ENCODE peak calls at places on chromosome 22, in eight cellular contexts. One of them, this sample, is unnamed. For H3K4me1, the result is how much of the 10 kb centered on the place peaks cover.

GRCh38 chr22:33302049-33302545 is 243.9 kb upstream of the SYN3 start:
- DNase-seq in HCT116: peak
- DNase-seq in GM12878: peak
- DNase-seq in MM.1S: peak
- DNase-seq in endothelial cell of umbilical vein: peak
- DNase-seq in hepatocyte: peak
- DNase-seq in HepG2: peak
- DNase-seq in GM23248: peak
- DNase-seq in this sample: peak

GRCh38 chr22:30947163-30947820 is 21.3 kb downstream of the MORC2 start:
- DNase-seq in HCT116: no peak
- DNase-seq in GM12878: no peak
- DNase-seq in MM.1S: no peak
- DNase-seq in endothelial cell of umbilical vein: peak
- DNase-seq in hepatocyte: peak
- DNase-seq in HepG2: no peak
- DNase-seq in GM23248: peak
- DNase-seq in this sample: no peak

GRCh38 chr22:39026509-39027150 is 5.7 kb downstream of the APOBEC3D start:
- DNase-seq in HCT116: no peak
- DNase-seq in GM12878: no peak
- DNase-seq in MM.1S: no peak
- DNase-seq in endothelial cell of umbilical vein: no peak
- DNase-seq in hepatocyte: no peak
- DNase-seq in HepG2: no peak
- DNase-seq in GM23248: no peak
- DNase-seq in this sample: no peak

GRCh38 chr22:37906364-37907008 is 389 bp downstream of the MICALL1 start:
- DNase-seq in HCT116: no peak
- DNase-seq in GM12878: no peak
- DNase-seq in MM.1S: peak
- DNase-seq in endothelial cell of umbilical vein: no peak
- DNase-seq in hepatocyte: no peak
- DNase-seq in HepG2: no peak
- DNase-seq in GM23248: peak
- DNase-seq in this sample: peak

GRCh38 chr22:36687516-36687915 is 16.0 kb downstream of the CACNG2 start:
- DNase-seq in HCT116: no peak
- DNase-seq in GM12878: no peak
- DNase-seq in MM.1S: no peak
- DNase-seq in endothelial cell of umbilical vein: no peak
- DNase-seq in hepatocyte: no peak
- DNase-seq in HepG2: no peak
- DNase-seq in GM23248: no peak
- DNase-seq in this sample: no peak

GRCh38 chr22:46057206-46057605 is 80.2 kb upstream of the WNT7B start:
- DNase-seq in HCT116: no peak
- DNase-seq in GM12878: no peak
- DNase-seq in MM.1S: peak
- DNase-seq in endothelial cell of umbilical vein: no peak
- DNase-seq in hepatocyte: no peak
- DNase-seq in HepG2: no peak
- DNase-seq in GM23248: peak
- DNase-seq in this sample: peak

GRCh38 chr22:41343300-41343699 is 38.4 kb upstream of the TEF start:
- DNase-seq in HCT116: no peak
- DNase-seq in GM12878: no peak
- DNase-seq in MM.1S: no peak
- DNase-seq in endothelial cell of umbilical vein: no peak
- DNase-seq in hepatocyte: no peak
- DNase-seq in HepG2: no peak
- DNase-seq in GM23248: no peak
- DNase-seq in this sample: no peak

GRCh38 chr22:37498289-37498909 is 12.2 kb upstream of the MFNG start:
- DNase-seq in HCT116: no peak
- DNase-seq in GM12878: peak
- DNase-seq in MM.1S: peak
- DNase-seq in endothelial cell of umbilical vein: peak
- DNase-seq in hepatocyte: peak
- DNase-seq in HepG2: peak
- DNase-seq in GM23248: no peak
- DNase-seq in this sample: no peak

GRCh38 chr22:21735198-21736083 is at the start of gene YPEL1:
- DNase-seq in HCT116: peak
- DNase-seq in GM12878: peak
- DNase-seq in MM.1S: peak
- DNase-seq in endothelial cell of umbilical vein: peak
- DNase-seq in hepatocyte: peak
- DNase-seq in HepG2: peak
- DNase-seq in GM23248: peak
- DNase-seq in this sample: peak

GRCh38 chr22:38490915-38491314 is 15.2 kb downstream of the DDX17 start:
- DNase-seq in HCT116: no peak
- DNase-seq in GM12878: no peak
- DNase-seq in MM.1S: no peak
- DNase-seq in endothelial cell of umbilical vein: peak
- DNase-seq in hepatocyte: peak
- DNase-seq in HepG2: peak
- DNase-seq in GM23248: peak
- DNase-seq in this sample: no peak

GRCh38 chr22:19890502-19891349 is 36.1 kb upstream of the GNB1L start:
- DNase-seq in HCT116: no peak
- DNase-seq in GM12878: no peak
- DNase-seq in MM.1S: no peak
- DNase-seq in endothelial cell of umbilical vein: peak
- DNase-seq in hepatocyte: no peak
- DNase-seq in HepG2: no peak
- DNase-seq in GM23248: no peak
- DNase-seq in this sample: no peak
- H2AFZ ChIP-seq in HCT116: no peak
- H2AFZ ChIP-seq in GM12878: peak
- H2AFZ ChIP-seq in MM.1S: peak
- H2AFZ ChIP-seq in endothelial cell of umbilical vein: no peak
- H2AFZ ChIP-seq in hepatocyte: no peak
- H2AFZ ChIP-seq in HepG2: no peak
- H2AFZ ChIP-seq in GM23248: no peak
- H2AFZ ChIP-seq in this sample: no peak

GRCh38 chr22:24429411-24430365 is 2.3 kb downstream of the ADORA2A start:
- DNase-seq in HCT116: no peak
- DNase-seq in GM12878: no peak
- DNase-seq in MM.1S: peak
- DNase-seq in endothelial cell of umbilical vein: peak
- DNase-seq in hepatocyte: no peak
- DNase-seq in HepG2: no peak
- DNase-seq in GM23248: peak
- DNase-seq in this sample: peak
- H3K4me3 ChIP-seq in HCT116: no peak
- H3K4me3 ChIP-seq in GM12878: peak
- H3K4me3 ChIP-seq in MM.1S: peak
- H3K4me3 ChIP-seq in endothelial cell of umbilical vein: no peak
- H3K4me3 ChIP-seq in hepatocyte: no peak
- H3K4me3 ChIP-seq in HepG2: no peak
- H3K4me3 ChIP-seq in GM23248: no peak
- H3K4me3 ChIP-seq in this sample: no peak

DNA sequence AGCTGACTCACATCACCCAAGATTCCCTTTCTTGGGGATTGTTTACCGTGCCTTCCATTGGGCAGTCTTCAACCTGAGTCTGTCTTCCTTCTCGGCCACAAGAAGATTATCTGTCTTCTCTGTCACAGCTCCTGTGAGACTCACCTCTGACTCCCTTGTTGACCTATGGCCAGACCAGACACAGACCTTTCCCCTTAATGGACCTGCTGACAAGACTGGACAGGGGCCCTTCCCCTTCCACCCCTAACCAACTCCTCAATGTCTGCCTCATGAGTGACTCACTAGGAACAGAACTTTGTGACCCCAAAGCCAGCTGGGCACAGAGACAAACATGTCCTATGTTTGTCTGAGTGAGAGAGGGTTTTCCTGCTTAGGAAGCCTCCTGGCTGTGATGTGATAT is 405.0 kb downstream of the BRD1 start:
- DNase-seq in HCT116: no peak
- DNase-seq in GM12878: no peak
- DNase-seq in MM.1S: no peak
- DNase-seq in endothelial cell of umbilical vein: no peak
- DNase-seq in hepatocyte: no peak
- DNase-seq in HepG2: no peak
- DNase-seq in GM23248: no peak
- DNase-seq in this sample: peak
- H3K4me1 ChIP-seq in HCT116: under half
- H3K4me1 ChIP-seq in GM12878: under half
- H3K4me1 ChIP-seq in MM.1S: under half
- H3K4me1 ChIP-seq in endothelial cell of umbilical vein: under half
- H3K4me1 ChIP-seq in hepatocyte: under half
- H3K4me1 ChIP-seq in HepG2: under half
- H3K4me1 ChIP-seq in GM23248: under half
- H3K4me1 ChIP-seq in this sample: under half

GRCh38 chr22:35205956-35206355 is 51.3 kb upstream of the HMGXB4 start:
- DNase-seq in HCT116: no peak
- DNase-seq in GM12878: no peak
- DNase-seq in MM.1S: no peak
- DNase-seq in endothelial cell of umbilical vein: no peak
- DNase-seq in hepatocyte: peak
- DNase-seq in HepG2: no peak
- DNase-seq in GM23248: peak
- DNase-seq in this sample: no peak
- H2AFZ ChIP-seq in HCT116: no peak
- H2AFZ ChIP-seq in GM12878: no peak
- H2AFZ ChIP-seq in MM.1S: no peak
- H2AFZ ChIP-seq in endothelial cell of umbilical vein: no peak
- H2AFZ ChIP-seq in hepatocyte: no peak
- H2AFZ ChIP-seq in HepG2: no peak
- H2AFZ ChIP-seq in GM23248: no peak
- H2AFZ ChIP-seq in this sample: no peak

GRCh38 chr22:42443240-42444059 is 11.2 kb upstream of the NFAM1 start:
- DNase-seq in HCT116: no peak
- DNase-seq in GM12878: no peak
- DNase-seq in MM.1S: no peak
- DNase-seq in endothelial cell of umbilical vein: no peak
- DNase-seq in hepatocyte: no peak
- DNase-seq in HepG2: no peak
- DNase-seq in GM23248: peak
- DNase-seq in this sample: no peak
- H3K4me3 ChIP-seq in HCT116: peak
- H3K4me3 ChIP-seq in GM12878: peak
- H3K4me3 ChIP-seq in MM.1S: peak
- H3K4me3 ChIP-seq in endothelial cell of umbilical vein: no peak
- H3K4me3 ChIP-seq in hepatocyte: no peak
- H3K4me3 ChIP-seq in HepG2: peak
- H3K4me3 ChIP-seq in GM23248: peak
- H3K4me3 ChIP-seq in this sample: peak

DNA sequence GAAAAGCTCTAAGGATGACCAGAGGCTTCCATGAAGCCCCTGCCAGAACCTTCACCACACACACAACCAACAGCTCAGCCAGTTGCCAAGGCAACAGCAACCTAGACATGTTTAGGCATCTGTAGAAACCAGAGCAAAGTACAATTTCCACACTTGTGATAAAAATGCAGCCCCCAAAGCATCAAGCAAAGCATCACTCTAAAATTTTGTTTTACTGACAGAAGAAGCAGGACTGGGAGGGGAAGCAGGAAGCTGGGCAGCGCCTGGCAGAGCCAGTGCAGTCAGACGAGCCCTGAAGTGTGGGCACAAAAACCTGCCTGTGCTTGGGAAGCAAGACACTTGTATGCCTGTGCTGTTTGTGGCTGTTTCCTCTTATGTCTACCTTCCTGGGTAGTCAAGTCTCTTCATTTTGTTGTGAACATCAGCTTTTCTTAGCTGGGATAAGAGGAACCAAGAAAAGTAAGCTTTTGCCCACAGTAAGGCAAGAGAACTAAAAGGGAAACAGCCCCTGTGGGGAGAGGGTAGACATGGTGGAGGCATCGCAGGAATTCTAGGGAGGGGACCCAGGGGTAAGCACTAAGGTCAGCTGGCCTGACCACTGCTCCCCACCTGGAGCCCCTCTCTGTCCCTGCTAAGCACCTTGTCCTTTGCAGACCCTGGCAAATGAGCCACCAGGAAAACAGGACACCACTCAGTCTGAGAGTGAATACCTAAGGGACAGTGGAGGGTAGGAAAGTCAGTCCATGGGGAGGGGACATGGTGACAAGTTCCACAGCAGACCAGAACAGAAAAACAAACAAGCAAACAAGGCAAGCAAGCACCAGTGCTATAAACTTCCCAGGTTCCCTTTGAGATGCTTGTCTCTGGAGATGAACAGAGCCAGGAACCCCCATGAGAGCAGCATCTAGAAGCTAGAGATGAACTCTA is 13.4 kb downstream of the PACSIN2 start:
- DNase-seq in HCT116: no peak
- DNase-seq in GM12878: no peak
- DNase-seq in MM.1S: no peak
- DNase-seq in endothelial cell of umbilical vein: peak
- DNase-seq in hepatocyte: no peak
- DNase-seq in HepG2: peak
- DNase-seq in GM23248: peak
- DNase-seq in this sample: no peak
- H3K4me1 ChIP-seq in HCT116: half or more
- H3K4me1 ChIP-seq in GM12878: half or more
- H3K4me1 ChIP-seq in MM.1S: under half
- H3K4me1 ChIP-seq in endothelial cell of umbilical vein: half or more
- H3K4me1 ChIP-seq in hepatocyte: half or more
- H3K4me1 ChIP-seq in HepG2: half or more
- H3K4me1 ChIP-seq in GM23248: half or more
- H3K4me1 ChIP-seq in this sample: half or more

GRCh38 chr22:47257566-47257965 is 495.1 kb downstream of the TBC1D22A start:
- DNase-seq in HCT116: no peak
- DNase-seq in GM12878: no peak
- DNase-seq in MM.1S: no peak
- DNase-seq in endothelial cell of umbilical vein: no peak
- DNase-seq in hepatocyte: no peak
- DNase-seq in HepG2: no peak
- DNase-seq in GM23248: no peak
- DNase-seq in this sample: no peak

GRCh38 chr22:47260551-47260950 is 498.1 kb downstream of the TBC1D22A start:
- DNase-seq in HCT116: no peak
- DNase-seq in GM12878: no peak
- DNase-seq in MM.1S: peak
- DNase-seq in endothelial cell of umbilical vein: no peak
- DNase-seq in hepatocyte: no peak
- DNase-seq in HepG2: no peak
- DNase-seq in GM23248: no peak
- DNase-seq in this sample: no peak

GRCh38 chr22:47259049-47259448 is 496.6 kb downstream of the TBC1D22A start:
- DNase-seq in HCT116: no peak
- DNase-seq in GM12878: no peak
- DNase-seq in MM.1S: no peak
- DNase-seq in endothelial cell of umbilical vein: no peak
- DNase-seq in hepatocyte: no peak
- DNase-seq in HepG2: no peak
- DNase-seq in GM23248: no peak
- DNase-seq in this sample: no peak

DNA sequence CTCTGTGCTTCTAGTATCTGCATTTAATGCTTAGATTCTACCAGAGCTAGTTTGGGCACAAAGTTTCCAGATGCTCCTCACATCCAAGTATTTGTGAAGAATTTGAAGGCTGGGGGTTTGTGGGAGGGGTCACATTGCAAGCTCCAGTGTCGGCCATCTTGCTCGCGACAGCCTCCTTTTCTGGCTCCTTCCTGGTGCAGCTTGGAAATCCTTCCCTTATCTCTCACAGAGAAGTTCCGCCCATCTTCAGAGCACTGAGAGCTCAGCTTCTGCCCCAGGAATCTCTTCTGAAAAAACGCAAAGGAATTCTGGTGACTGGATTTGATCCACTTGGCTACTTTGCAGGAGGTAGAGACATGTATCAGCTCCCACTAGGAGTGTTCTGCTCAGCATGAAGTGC is 497.5 kb downstream of the TBC1D22A start:
- DNase-seq in HCT116: no peak
- DNase-seq in GM12878: no peak
- DNase-seq in MM.1S: peak
- DNase-seq in endothelial cell of umbilical vein: no peak
- DNase-seq in hepatocyte: no peak
- DNase-seq in HepG2: no peak
- DNase-seq in GM23248: no peak
- DNase-seq in this sample: no peak
- H2AFZ ChIP-seq in HCT116: peak
- H2AFZ ChIP-seq in GM12878: no peak
- H2AFZ ChIP-seq in MM.1S: peak
- H2AFZ ChIP-seq in endothelial cell of umbilical vein: no peak
- H2AFZ ChIP-seq in hepatocyte: no peak
- H2AFZ ChIP-seq in HepG2: no peak
- H2AFZ ChIP-seq in GM23248: no peak
- H2AFZ ChIP-seq in this sample: no peak